ENCODE peak calls at places on chromosomes 3 and 15, in ten cellular contexts. T is heart left ventricle, E is endodermal cell, Y is fibroblast of lung, I is esophagus squamous epithelium, Z is left ventricle myocardium inferior, U is A673, H is thoracic aorta, W is pancreas, G is endothelial cell of umbilical vein. N is an unnamed sample.

GRCh38 chr3:182794806-182795369 is 1.6 kb downstream of the ATP11B start:
- DNase-seq in T (no peak), E (no peak), Y (no peak), I (no peak), Z (no peak), U (no peak), H (no peak), W (no peak), G (peak), N (no peak)

GRCh38 chr3:17201538-17201937 is 316.8 kb downstream of the PLCL2 start:
- DNase-seq in T (no peak), E (no peak), Y (no peak), I (no peak), Z (no peak), U (no peak), H (no peak), W (no peak), G (no peak), N (no peak)

GRCh38 chr15:84653910-84654688 is at the start of gene WDR73:
- DNase-seq in T (peak), E (peak), Y (peak), I (peak), Z (peak), U (peak), H (peak), W (peak), G (peak), N (peak)

GRCh38 chr15:85174521-85174920 is 192.9 kb downstream of the PDE8A start:
- DNase-seq in T (no peak), E (no peak), Y (no peak), I (no peak), Z (no peak), U (no peak), H (no peak), W (no peak), G (no peak), N (no peak)

GRCh38 chr3:177694316-177694715 is 497.0 kb upstream of the TBL1XR1 start:
- DNase-seq in T (no peak), E (no peak), Y (peak), I (no peak), Z (no peak), U (peak), H (no peak), W (no peak), G (peak), N (peak)

GRCh38 chr3:51830986-51831385 is 30.4 kb upstream of the IQCF2 start:
- DNase-seq in T (no peak), E (no peak), Y (no peak), I (no peak), Z (no peak), U (no peak), H (no peak), W (no peak), G (no peak), N (no peak)

GRCh38 chr3:56347219-56347871 is 120.9 kb downstream of the ERC2 start:
- DNase-seq in T (no peak), E (peak), Y (no peak), I (no peak), Z (no peak), U (peak), H (no peak), W (peak), G (peak), N (no peak)

GRCh38 chr15:70269331-70269911 is 171.7 kb upstream of the TLE3 start:
- DNase-seq in T (no peak), E (no peak), Y (no peak), I (no peak), Z (no peak), U (no peak), H (no peak), W (no peak), G (no peak), N (no peak)

GRCh38 chr3:114427407-114428172 is 133.8 kb downstream of the TIGIT start:
- DNase-seq in T (no peak), E (no peak), Y (no peak), I (no peak), Z (no peak), U (no peak), H (no peak), W (no peak), G (no peak), N (no peak)

GRCh38 chr3:46080124-46080991 is 53.1 kb upstream of the XCR1 start:
- DNase-seq in T (no peak), E (no peak), Y (no peak), I (no peak), Z (no peak), U (no peak), H (no peak), W (no peak), G (no peak), N (no peak)

GRCh38 chr3:149332781-149333517 is 487 bp downstream of the TM4SF18 start:
- DNase-seq in T (no peak), E (no peak), Y (no peak), I (no peak), Z (no peak), U (peak), H (no peak), W (no peak), G (peak), N (no peak)

GRCh38 chr15:41968738-41969137 is 3.6 kb downstream of the EHD4 start:
- DNase-seq in T (no peak), E (no peak), Y (no peak), I (no peak), Z (no peak), U (peak), H (no peak), W (no peak), G (no peak), N (no peak)

GRCh38 chr15:57217716-57218598 is 158.3 kb upstream of the CGNL1 start:
- DNase-seq in T (no peak), E (no peak), Y (peak), I (no peak), Z (no peak), U (peak), H (no peak), W (no peak), G (peak), N (peak)

GRCh38 chr3:67610458-67610857 is 44.0 kb downstream of the SUCLG2 start:
- DNase-seq in T (no peak), E (no peak), Y (peak), I (no peak), Z (no peak), U (no peak), H (no peak), W (no peak), G (peak), N (peak)

GRCh38 chr3:177966493-177966892 is 569.7 kb upstream of the KCNMB2 start:
- DNase-seq in T (no peak), E (no peak), Y (no peak), I (no peak), Z (no peak), U (no peak), H (no peak), W (no peak), G (no peak), N (no peak)

GRCh38 chr3:152737021-152737908 is 97.7 kb upstream of the P2RY1 start:
- DNase-seq in T (no peak), E (no peak), Y (peak), I (no peak), Z (no peak), U (no peak), H (no peak), W (no peak), G (no peak), N (peak)

GRCh38 chr3:10932596-10932995 is 60.0 kb upstream of the SLC6A1 start:
- DNase-seq in T (no peak), E (no peak), Y (no peak), I (no peak), Z (no peak), U (no peak), H (no peak), W (no peak), G (no peak), N (no peak)

GRCh38 chr3:156474560-156475389 is 80.1 kb downstream of the SSR3 start:
- DNase-seq in T (no peak), E (peak), Y (peak), I (no peak), Z (no peak), U (peak), H (no peak), W (no peak), G (no peak), N (no peak)

GRCh38 chr15:29090617-29091466 is 178.8 kb downstream of the NSMCE3 start:
- DNase-seq in T (peak), E (peak), Y (no peak), I (no peak), Z (no peak), U (peak), H (no peak), W (no peak), G (no peak), N (no peak)

GRCh38 chr3:169686874-169687273 is 23.4 kb upstream of the MECOM start:
- DNase-seq in T (no peak), E (no peak), Y (no peak), I (no peak), Z (no peak), U (no peak), H (no peak), W (no peak), G (no peak), N (no peak)

GRCh38 chr15:78642341-78642740 is 1.3 kb upstream of the CHRNB4 start:
- DNase-seq in T (no peak), E (no peak), Y (no peak), I (no peak), Z (no peak), U (no peak), H (no peak), W (no peak), G (no peak), N (no peak)

GRCh38 chr15:78638658-78639314 is 2.2 kb downstream of the CHRNB4 start:
- DNase-seq in T (no peak), E (peak), Y (peak), I (no peak), Z (no peak), U (peak), H (no peak), W (no peak), G (peak), N (no peak)

GRCh38 chr15:78640527-78640839 is 527 bp downstream of the CHRNB4 start:
- DNase-seq in T (no peak), E (no peak), Y (no peak), I (no peak), Z (no peak), U (no peak), H (no peak), W (no peak), G (no peak), N (no peak)

GRCh38 chr15:78641876-78642275 is 866 bp upstream of the CHRNB4 start:
- DNase-seq in T (no peak), E (no peak), Y (no peak), I (no peak), Z (no peak), U (no peak), H (no peak), W (no peak), G (no peak), N (no peak)

DNA sequence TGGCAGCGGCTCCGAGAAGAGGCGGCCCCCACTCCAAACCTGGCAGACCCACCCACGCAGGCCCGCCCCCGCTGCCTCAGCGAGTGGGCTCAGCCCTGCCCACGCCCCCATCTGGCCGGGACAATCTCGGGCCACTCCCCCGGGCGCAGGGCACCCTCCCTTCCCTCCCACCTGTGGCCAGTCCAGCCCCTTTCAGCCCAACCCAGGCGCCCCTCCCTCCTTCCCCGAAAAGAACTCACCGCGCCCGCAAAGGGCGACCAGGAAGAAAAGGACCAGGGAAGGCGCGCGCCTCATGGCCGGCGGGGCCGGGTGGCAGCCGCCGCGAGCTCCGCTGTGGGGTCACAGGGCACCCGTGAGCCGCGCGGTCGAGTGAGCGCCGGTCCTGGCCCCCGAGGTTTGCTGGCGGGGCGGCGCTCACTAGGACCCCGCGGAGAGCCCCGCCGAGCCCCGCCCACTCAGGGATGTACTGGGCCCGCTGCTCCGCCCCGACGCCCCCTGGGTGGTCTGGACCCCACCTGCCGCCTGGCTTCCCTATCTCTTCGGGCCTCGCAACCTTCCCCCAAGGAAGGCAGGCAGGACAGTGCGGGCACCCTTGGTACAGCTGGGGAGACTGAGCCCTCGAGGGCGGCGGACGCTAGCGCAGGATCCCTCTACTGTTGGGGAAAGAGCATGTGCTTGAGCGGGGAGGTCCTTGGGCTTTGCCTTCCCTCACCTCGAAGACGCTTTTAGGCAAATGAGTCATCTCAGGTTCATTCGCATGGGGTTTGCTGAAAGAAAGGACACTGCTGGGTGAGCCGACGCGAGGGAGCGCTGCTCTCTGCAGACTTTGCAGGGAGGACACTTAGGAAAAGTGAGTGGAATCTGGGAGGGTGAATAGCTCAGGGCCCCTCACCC is at the start of gene CHRNB4:
- DNase-seq in T (no peak), E (peak), Y (peak), I (no peak), Z (no peak), U (no peak), H (no peak), W (no peak), G (peak), N (peak)
- TF ChIP-seq CTCF in T (no peak), E (peak), Y (no peak), I (peak), Z (no peak), U (no peak), H (no peak), W (no peak), G (no peak), N (no peak)

GRCh38 chr15:77975332-77976119 is 102.0 kb downstream of the TBC1D2B start:
- DNase-seq in T (no peak), E (no peak), Y (no peak), I (no peak), Z (peak), U (no peak), H (no peak), W (no peak), G (no peak), N (no peak)
- H3K27ac ChIP-seq in T (peak), E (no peak), Y (no peak), I (no peak), Z (peak), U (no peak), H (no peak), W (no peak), G (no peak), N (no peak)

GRCh38 chr15:59278120-59278519 is 71.5 kb downstream of the LDHAL6B start:
- DNase-seq in T (no peak), E (no peak), Y (peak), I (no peak), Z (no peak), U (no peak), H (no peak), W (no peak), G (peak), N (peak)

GRCh38 chr15:59276225-59277178 is 69.9 kb downstream of the LDHAL6B start:
- DNase-seq in T (no peak), E (no peak), Y (no peak), I (no peak), Z (no peak), U (no peak), H (no peak), W (no peak), G (no peak), N (no peak)

GRCh38 chr15:59281699-59282098 is 75.1 kb downstream of the LDHAL6B start:
- DNase-seq in T (no peak), E (no peak), Y (no peak), I (no peak), Z (no peak), U (no peak), H (no peak), W (no peak), G (no peak), N (no peak)

GRCh38 chr15:59280855-59281254 is 74.2 kb downstream of the LDHAL6B start:
- DNase-seq in T (no peak), E (no peak), Y (no peak), I (no peak), Z (no peak), U (no peak), H (no peak), W (no peak), G (no peak), N (no peak)

DNA sequence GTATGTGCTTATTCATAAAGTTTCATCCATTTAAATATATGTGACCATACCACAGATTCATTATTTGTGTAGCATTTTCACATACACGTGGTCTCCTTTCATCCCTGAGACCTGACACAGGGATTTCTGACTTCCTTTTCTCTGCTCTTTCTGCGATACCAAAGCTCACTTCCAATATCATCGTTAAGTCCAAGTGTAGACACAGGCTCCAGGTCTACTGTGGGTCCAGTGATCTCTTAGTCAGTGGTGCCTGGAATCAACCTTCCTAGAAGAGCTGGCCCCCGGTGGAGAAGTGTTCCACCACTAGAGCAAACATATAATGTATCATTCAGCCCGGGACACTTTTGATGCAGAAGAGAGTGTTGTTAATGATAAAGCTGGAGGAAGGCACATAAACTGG is 72.4 kb downstream of the LDHAL6B start:
- DNase-seq in T (no peak), E (no peak), Y (no peak), I (no peak), Z (no peak), U (no peak), H (no peak), W (no peak), G (no peak), N (no peak)
- TF ChIP-seq CTCF in T (no peak), E (no peak), Y (no peak), I (no peak), Z (no peak), U (no peak), H (no peak), W (no peak), G (no peak), N (no peak)

DNA sequence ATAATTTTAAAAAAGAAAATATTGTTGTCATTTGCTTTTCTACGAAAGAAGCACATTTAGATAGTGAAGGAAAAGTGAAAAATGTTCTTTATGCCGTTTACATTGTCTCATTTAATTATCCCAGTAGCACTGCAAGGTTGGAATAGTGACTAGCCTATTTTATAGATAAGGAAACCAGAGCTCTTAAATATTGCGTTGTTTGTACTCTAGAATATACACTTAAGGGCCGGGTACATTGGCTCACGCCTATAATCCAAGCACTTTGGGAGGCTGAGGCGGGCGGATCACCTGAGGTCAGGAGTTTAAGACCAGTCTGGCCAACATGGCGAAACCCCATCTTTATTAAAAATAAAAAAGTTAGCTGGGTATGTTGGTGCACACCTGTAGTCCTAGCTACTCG is 127.5 kb downstream of the FNDC3B start:
- DNase-seq in T (no peak), E (no peak), Y (no peak), I (no peak), Z (no peak), U (no peak), H (no peak), W (no peak), G (no peak), N (no peak)
- H3K27ac ChIP-seq in T (no peak), E (no peak), Y (no peak), I (no peak), Z (no peak), U (no peak), H (no peak), W (no peak), G (no peak), N (no peak)

DNA sequence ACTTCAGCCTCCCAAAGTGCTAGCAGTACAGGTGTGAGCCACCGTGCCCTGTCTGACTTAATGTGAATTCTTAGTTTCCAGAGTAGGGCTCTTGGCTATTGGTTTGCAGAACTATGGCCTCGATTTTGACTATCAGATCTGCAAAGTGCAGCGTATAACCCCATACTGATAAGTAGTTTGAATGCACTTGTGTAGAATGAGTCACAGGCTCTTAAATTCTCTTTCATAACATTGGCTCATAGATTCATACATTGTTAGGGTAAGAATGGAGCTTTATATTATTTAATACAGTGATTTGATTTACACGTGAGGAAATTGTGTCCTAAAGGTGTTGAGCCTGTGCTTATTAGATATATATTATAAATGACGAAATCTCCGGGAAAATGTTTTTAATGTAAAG is 109.9 kb downstream of the ZPLD1 start:
- DNase-seq in T (no peak), E (no peak), Y (no peak), I (no peak), Z (no peak), U (no peak), H (no peak), W (no peak), G (no peak), N (no peak)
- TF ChIP-seq CTCF in T (no peak), E (no peak), Y (no peak), I (no peak), Z (no peak), U (no peak), H (no peak), W (no peak), G (no peak), N (no peak)

DNA sequence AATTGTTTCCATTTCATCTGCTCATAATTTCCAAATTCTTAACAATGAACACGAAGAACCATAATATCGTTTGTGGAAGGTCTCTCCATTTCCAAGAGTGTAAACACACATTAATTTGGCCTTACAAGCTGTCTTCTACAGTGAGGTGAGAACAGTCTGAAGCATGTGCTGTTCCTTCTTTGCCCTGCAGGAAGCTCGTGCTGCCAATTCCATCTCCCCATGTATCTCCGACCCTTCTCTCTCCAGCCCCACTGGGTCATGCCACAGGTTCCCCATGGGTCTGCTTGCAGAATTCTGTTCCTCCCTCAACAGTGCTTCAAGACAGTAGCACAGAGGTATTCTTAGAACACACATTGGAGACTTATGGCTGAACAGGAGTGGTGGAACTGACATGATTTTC is 70.5 kb downstream of the CHSY1 start:
- DNase-seq in T (no peak), E (no peak), Y (no peak), I (no peak), Z (no peak), U (no peak), H (no peak), W (no peak), G (no peak), N (no peak)
- H3K27ac ChIP-seq in T (no peak), E (no peak), Y (no peak), I (no peak), Z (no peak), U (no peak), H (no peak), W (no peak), G (no peak), N (no peak)

DNA sequence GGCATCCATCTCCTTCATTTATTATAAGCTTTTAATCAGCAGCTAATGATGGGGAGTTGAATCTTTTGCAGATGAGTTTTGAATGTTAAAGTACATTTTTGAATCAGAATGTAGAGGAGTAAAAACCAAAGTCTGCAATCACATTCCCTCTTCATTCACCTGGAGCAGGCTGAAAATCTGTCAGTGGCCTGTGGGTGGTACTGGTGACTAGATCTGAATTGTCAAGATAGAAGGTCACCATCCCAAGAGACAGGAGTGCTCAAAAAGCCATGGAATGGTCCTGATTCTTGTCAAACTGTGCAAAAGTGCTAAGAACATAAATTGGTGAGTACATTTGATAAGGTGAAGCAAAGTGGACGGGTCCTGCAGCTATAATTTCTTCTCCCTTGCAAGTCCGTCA is 881.3 kb upstream of the NR2F2 start:
- DNase-seq in T (no peak), E (no peak), Y (no peak), I (no peak), Z (no peak), U (peak), H (no peak), W (no peak), G (no peak), N (no peak)
- TF ChIP-seq CTCF in T (no peak), E (peak), Y (no peak), I (no peak), Z (no peak), U (no peak), H (no peak), W (no peak), G (no peak), N (no peak)